ENCODE peak calls at places on chromosomes 13 and 19, in seven cellular contexts. One of them, this sample, is unnamed.

GRCh38 chr13:110305001-110305400 is 2.0 kb downstream of the COL4A1 start:
- DNase-seq in nephron progenitor cell: no peak
- DNase-seq in AG10803: no peak
- DNase-seq in mesothelial cell of epicardium: no peak
- DNase-seq in GM12865: no peak
- DNase-seq in HS-27A: no peak
- DNase-seq in NCI-H524: no peak
- DNase-seq in this sample: no peak

GRCh38 chr13:63307239-63307638 is 1891.6 kb upstream of the PCDH20 start:
- DNase-seq in nephron progenitor cell: no peak
- DNase-seq in mesothelial cell of epicardium: no peak
- DNase-seq in NCI-H524: no peak
- DNase-seq in HS-27A: no peak
- DNase-seq in AG10803: no peak
- DNase-seq in GM12865: peak
- DNase-seq in this sample: no peak

GRCh38 chr13:50222569-50223332 is 207.5 kb downstream of the KCNRG start:
- DNase-seq in GM12865: peak
- DNase-seq in AG10803: peak
- DNase-seq in nephron progenitor cell: no peak
- DNase-seq in NCI-H524: no peak
- DNase-seq in HS-27A: no peak
- DNase-seq in mesothelial cell of epicardium: no peak
- DNase-seq in this sample: no peak

GRCh38 chr19:34145741-34146202 is 26.5 kb upstream of the LSM14A start:
- DNase-seq in mesothelial cell of epicardium: peak
- DNase-seq in nephron progenitor cell: peak
- DNase-seq in HS-27A: peak
- DNase-seq in AG10803: peak
- DNase-seq in GM12865: peak
- DNase-seq in NCI-H524: peak
- DNase-seq in this sample: peak

GRCh38 chr19:14416743-14417214 is 2.4 kb downstream of the DDX39A start:
- DNase-seq in nephron progenitor cell: no peak
- DNase-seq in NCI-H524: no peak
- DNase-seq in GM12865: peak
- DNase-seq in AG10803: peak
- DNase-seq in HS-27A: no peak
- DNase-seq in mesothelial cell of epicardium: no peak
- DNase-seq in this sample: no peak

GRCh38 chr19:16714702-16715294 is 4.8 kb upstream of the NWD1 start:
- DNase-seq in AG10803: peak
- DNase-seq in NCI-H524: peak
- DNase-seq in HS-27A: peak
- DNase-seq in nephron progenitor cell: peak
- DNase-seq in GM12865: peak
- DNase-seq in mesothelial cell of epicardium: peak
- DNase-seq in this sample: no peak

GRCh38 chr19:7434391-7434790 is 54.4 kb downstream of the PEX11G start:
- DNase-seq in nephron progenitor cell: no peak
- DNase-seq in HS-27A: no peak
- DNase-seq in mesothelial cell of epicardium: no peak
- DNase-seq in NCI-H524: peak
- DNase-seq in AG10803: no peak
- DNase-seq in GM12865: no peak
- DNase-seq in this sample: no peak

GRCh38 chr19:50341091-50341564 is 12.0 kb upstream of the KCNC3 start:
- DNase-seq in NCI-H524: no peak
- DNase-seq in GM12865: peak
- DNase-seq in nephron progenitor cell: no peak
- DNase-seq in mesothelial cell of epicardium: no peak
- DNase-seq in AG10803: no peak
- DNase-seq in HS-27A: no peak
- DNase-seq in this sample: no peak

GRCh38 chr19:1169921-1170885 is 3.9 kb downstream of the SBNO2 start:
- DNase-seq in AG10803: peak
- DNase-seq in nephron progenitor cell: no peak
- DNase-seq in GM12865: no peak
- DNase-seq in mesothelial cell of epicardium: no peak
- DNase-seq in NCI-H524: no peak
- DNase-seq in HS-27A: no peak
- DNase-seq in this sample: no peak

GRCh38 chr13:51666839-51667238 is 82.6 kb downstream of the WDFY2 start:
- DNase-seq in nephron progenitor cell: no peak
- DNase-seq in AG10803: no peak
- DNase-seq in HS-27A: no peak
- DNase-seq in NCI-H524: no peak
- DNase-seq in GM12865: no peak
- DNase-seq in mesothelial cell of epicardium: no peak
- DNase-seq in this sample: no peak

GRCh38 chr13:76472916-76473315 is 413.3 kb downstream of the KCTD12 start:
- DNase-seq in GM12865: no peak
- DNase-seq in NCI-H524: no peak
- DNase-seq in AG10803: no peak
- DNase-seq in nephron progenitor cell: no peak
- DNase-seq in HS-27A: no peak
- DNase-seq in mesothelial cell of epicardium: no peak
- DNase-seq in this sample: no peak

GRCh38 chr19:10274589-10274988 is 3.7 kb downstream of the ICAM1 start:
- DNase-seq in mesothelial cell of epicardium: no peak
- DNase-seq in GM12865: no peak
- DNase-seq in NCI-H524: no peak
- DNase-seq in nephron progenitor cell: no peak
- DNase-seq in HS-27A: no peak
- DNase-seq in AG10803: no peak
- DNase-seq in this sample: no peak

GRCh38 chr13:39886336-39886735 is 230.9 kb downstream of the COG6 start:
- DNase-seq in AG10803: peak
- DNase-seq in HS-27A: no peak
- DNase-seq in nephron progenitor cell: no peak
- DNase-seq in mesothelial cell of epicardium: no peak
- DNase-seq in GM12865: no peak
- DNase-seq in NCI-H524: no peak
- DNase-seq in this sample: no peak

GRCh38 chr13:50598338-50598737 is 245.2 kb downstream of the DLEU7 start:
- DNase-seq in NCI-H524: peak
- DNase-seq in GM12865: peak
- DNase-seq in AG10803: no peak
- DNase-seq in mesothelial cell of epicardium: no peak
- DNase-seq in nephron progenitor cell: no peak
- DNase-seq in HS-27A: no peak
- DNase-seq in this sample: no peak

GRCh38 chr13:41465215-41465907 is 8.0 kb downstream of the RGCC start:
- DNase-seq in mesothelial cell of epicardium: no peak
- DNase-seq in HS-27A: peak
- DNase-seq in GM12865: peak
- DNase-seq in AG10803: peak
- DNase-seq in nephron progenitor cell: no peak
- DNase-seq in NCI-H524: no peak
- DNase-seq in this sample: peak

This sample was measured in T-helper 1 cell.